ENCODE peak calls at places on chromosomes 16 and 17, in five cellular contexts. One of them, this sample, is unnamed.

GRCh38 chr16:75306102-75306762 is 54.8 kb upstream of the BCAR1 start:
- DNase-seq in nucleus accumbens: no peak
- DNase-seq in stimulated activated CD8-positive, alpha-beta memory T cell treated with anti-CD3 and anti-CD28 coated beads, Interleukin-7, amount 100 ng/mL, for 4 hours: no peak
- DNase-seq in activated CD4-positive, alpha-beta T cell treated with anti-CD3 and anti-CD28 coated beads, Interleukin-2, amount 50 U/mL, for 1 hour: no peak
- DNase-seq in NCI-H1930: no peak
- DNase-seq in this sample: no peak

GRCh38 chr17:78418627-78419026 is 40.2 kb downstream of the PGS1 start:
- DNase-seq in nucleus accumbens: no peak
- DNase-seq in stimulated activated CD8-positive, alpha-beta memory T cell treated with anti-CD3 and anti-CD28 coated beads, Interleukin-7, amount 100 ng/mL, for 4 hours: no peak
- DNase-seq in NCI-H1930: no peak
- DNase-seq in activated CD4-positive, alpha-beta T cell treated with anti-CD3 and anti-CD28 coated beads, Interleukin-2, amount 50 U/mL, for 1 hour: no peak
- DNase-seq in this sample: no peak

GRCh38 chr17:73474370-73474988 is 162.7 kb upstream of the CDC42EP4 start:
- DNase-seq in activated CD4-positive, alpha-beta T cell treated with anti-CD3 and anti-CD28 coated beads, Interleukin-2, amount 50 U/mL, for 1 hour: peak
- DNase-seq in stimulated activated CD8-positive, alpha-beta memory T cell treated with anti-CD3 and anti-CD28 coated beads, Interleukin-7, amount 100 ng/mL, for 4 hours: no peak
- DNase-seq in NCI-H1930: no peak
- DNase-seq in nucleus accumbens: no peak
- DNase-seq in this sample: peak

GRCh38 chr17:40015005-40015997 is at the start of gene CSF3:
- DNase-seq in NCI-H1930: no peak
- DNase-seq in stimulated activated CD8-positive, alpha-beta memory T cell treated with anti-CD3 and anti-CD28 coated beads, Interleukin-7, amount 100 ng/mL, for 4 hours: no peak
- DNase-seq in activated CD4-positive, alpha-beta T cell treated with anti-CD3 and anti-CD28 coated beads, Interleukin-2, amount 50 U/mL, for 1 hour: no peak
- DNase-seq in nucleus accumbens: no peak
- DNase-seq in this sample: no peak

GRCh38 chr17:3981455-3981854 is 17.2 kb upstream of the ATP2A3 start:
- DNase-seq in activated CD4-positive, alpha-beta T cell treated with anti-CD3 and anti-CD28 coated beads, Interleukin-2, amount 50 U/mL, for 1 hour: no peak
- DNase-seq in stimulated activated CD8-positive, alpha-beta memory T cell treated with anti-CD3 and anti-CD28 coated beads, Interleukin-7, amount 100 ng/mL, for 4 hours: no peak
- DNase-seq in NCI-H1930: no peak
- DNase-seq in nucleus accumbens: no peak
- DNase-seq in this sample: no peak

GRCh38 chr17:73591278-73592078 is 52.8 kb downstream of the SDK2 start:
- DNase-seq in activated CD4-positive, alpha-beta T cell treated with anti-CD3 and anti-CD28 coated beads, Interleukin-2, amount 50 U/mL, for 1 hour: peak
- DNase-seq in stimulated activated CD8-positive, alpha-beta memory T cell treated with anti-CD3 and anti-CD28 coated beads, Interleukin-7, amount 100 ng/mL, for 4 hours: no peak
- DNase-seq in NCI-H1930: no peak
- DNase-seq in nucleus accumbens: no peak
- DNase-seq in this sample: no peak

GRCh38 chr17:16961792-16962191 is 10.1 kb downstream of the TNFRSF13B start:
- DNase-seq in NCI-H1930: no peak
- DNase-seq in nucleus accumbens: no peak
- DNase-seq in activated CD4-positive, alpha-beta T cell treated with anti-CD3 and anti-CD28 coated beads, Interleukin-2, amount 50 U/mL, for 1 hour: no peak
- DNase-seq in stimulated activated CD8-positive, alpha-beta memory T cell treated with anti-CD3 and anti-CD28 coated beads, Interleukin-7, amount 100 ng/mL, for 4 hours: no peak
- DNase-seq in this sample: no peak

GRCh38 chr16:83802135-83802534 is 5.6 kb upstream of the HSBP1 start:
- DNase-seq in NCI-H1930: no peak
- DNase-seq in activated CD4-positive, alpha-beta T cell treated with anti-CD3 and anti-CD28 coated beads, Interleukin-2, amount 50 U/mL, for 1 hour: no peak
- DNase-seq in stimulated activated CD8-positive, alpha-beta memory T cell treated with anti-CD3 and anti-CD28 coated beads, Interleukin-7, amount 100 ng/mL, for 4 hours: no peak
- DNase-seq in nucleus accumbens: no peak
- DNase-seq in this sample: no peak

GRCh38 chr16:25109643-25110042 is 1.9 kb upstream of the LCMT1 start:
- DNase-seq in stimulated activated CD8-positive, alpha-beta memory T cell treated with anti-CD3 and anti-CD28 coated beads, Interleukin-7, amount 100 ng/mL, for 4 hours: no peak
- DNase-seq in activated CD4-positive, alpha-beta T cell treated with anti-CD3 and anti-CD28 coated beads, Interleukin-2, amount 50 U/mL, for 1 hour: no peak
- DNase-seq in NCI-H1930: no peak
- DNase-seq in nucleus accumbens: no peak
- DNase-seq in this sample: peak

GRCh38 chr16:30369091-30369937 is 980 bp downstream of the TBC1D10B start:
- DNase-seq in stimulated activated CD8-positive, alpha-beta memory T cell treated with anti-CD3 and anti-CD28 coated beads, Interleukin-7, amount 100 ng/mL, for 4 hours: no peak
- DNase-seq in nucleus accumbens: no peak
- DNase-seq in NCI-H1930: no peak
- DNase-seq in activated CD4-positive, alpha-beta T cell treated with anti-CD3 and anti-CD28 coated beads, Interleukin-2, amount 50 U/mL, for 1 hour: no peak
- DNase-seq in this sample: no peak

GRCh38 chr16:23914935-23915549 is 79.3 kb downstream of the PRKCB start:
- DNase-seq in nucleus accumbens: no peak
- DNase-seq in activated CD4-positive, alpha-beta T cell treated with anti-CD3 and anti-CD28 coated beads, Interleukin-2, amount 50 U/mL, for 1 hour: no peak
- DNase-seq in NCI-H1930: no peak
- DNase-seq in stimulated activated CD8-positive, alpha-beta memory T cell treated with anti-CD3 and anti-CD28 coated beads, Interleukin-7, amount 100 ng/mL, for 4 hours: no peak
- DNase-seq in this sample: no peak

This sample was measured in NCI-H226.